ENCODE peak calls at places on chromosome 9, in six cellular contexts. H is tibial nerve, C is HL-60, X is WTC11, V is heart left ventricle, Q is endodermal cell. J is an unnamed sample.

GRCh38 chr9:112074250-112075008 is 100.7 kb downstream of the SUSD1 start:
- DNase-seq in X (peak; percentile 57), C (peak; percentile 60), V (no peak), Q (peak; percentile 85), H (peak; percentile 87), J (no peak)

GRCh38 chr9:105296889-105297288 is 52.4 kb downstream of the SLC44A1 start:
- DNase-seq in H (no peak), Q (no peak), V (no peak), X (no peak), C (no peak), J (no peak)

GRCh38 chr9:107739601-107740082 is 250.1 kb upstream of the KLF4 start:
- DNase-seq in Q (no peak), H (no peak), C (no peak), X (no peak), V (peak; percentile 81), J (no peak)

GRCh38 chr9:75197521-75197920 is 109.2 kb downstream of the OSTF1 start:
- DNase-seq in X (no peak), H (no peak), Q (no peak), V (no peak), C (no peak), J (no peak)

GRCh38 chr9:18493361-18494015 is 19.5 kb downstream of the ADAMTSL1 start:
- DNase-seq in X (no peak), H (no peak), V (no peak), Q (no peak), C (no peak), J (no peak)

GRCh38 chr9:20462410-20462809 is 159.9 kb downstream of the MLLT3 start:
- DNase-seq in V (no peak), C (no peak), Q (no peak), X (no peak), H (no peak), J (no peak)

GRCh38 chr9:127546125-127546832 is 65.8 kb upstream of the STXBP1 start:
- DNase-seq in Q (no peak), C (no peak), X (no peak), V (no peak), H (no peak), J (no peak)

GRCh38 chr9:89596937-89597555 is 7.8 kb upstream of the GADD45G start:
- DNase-seq in H (no peak), Q (no peak), C (no peak), X (no peak), V (no peak), J (no peak)

GRCh38 chr9:103991698-103992097 is 102.4 kb upstream of the SMC2 start:
- DNase-seq in X (no peak), C (no peak), Q (no peak), V (no peak), H (no peak), J (no peak)

GRCh38 chr9:36136894-36137391 is 410 bp downstream of the GLIPR2 start:
- DNase-seq in Q (peak; percentile 71), C (no peak), X (no peak), V (peak; percentile 70), H (no peak), J (no peak)

GRCh38 chr9:14526504-14526903 is 166.7 kb downstream of the ZDHHC21 start:
- DNase-seq in Q (no peak), V (no peak), X (no peak), C (no peak), H (no peak), J (no peak)

GRCh38 chr9:76528056-76528455 is 69.1 kb downstream of the GCNT1 start:
- DNase-seq in X (no peak), C (no peak), Q (no peak), V (no peak), H (no peak), J (no peak)

GRCh38 chr9:118121361-118121760 is 417.2 kb downstream of the TLR4 start:
- DNase-seq in H (no peak), X (no peak), Q (no peak), V (no peak), C (no peak), J (no peak)

GRCh38 chr9:81619353-81620008 is 69.9 kb downstream of the TLE1 start:
- DNase-seq in H (no peak), V (no peak), X (no peak), C (no peak), Q (no peak), J (no peak)

GRCh38 chr9:119114681-119115080 is 254.6 kb downstream of the BRINP1 start:
- DNase-seq in X (peak; percentile 14), H (no peak), Q (no peak), V (no peak), C (no peak), J (no peak)

GRCh38 chr9:89878003-89878411 is 273.2 kb downstream of the GADD45G start:
- DNase-seq in Q (peak; percentile 19), H (no peak), C (no peak), V (no peak), X (no peak), J (no peak)

GRCh38 chr9:110116543-110116885 is 91.4 kb downstream of the C9orf152 start:
- DNase-seq in X (no peak), Q (no peak), V (no peak), H (no peak), C (no peak), J (no peak)

GRCh38 chr9:13267743-13268142 is 11.7 kb downstream of the MPDZ start:
- DNase-seq in H (no peak), V (no peak), Q (no peak), C (no peak), X (no peak), J (no peak)

GRCh38 chr9:36169166-36169565 is at the start of gene CCIN:
- DNase-seq in H (no peak), V (no peak), C (no peak), Q (no peak), X (no peak), J (no peak)

GRCh38 chr9:127231666-127232065 is 32.9 kb upstream of the GARNL3 start:
- DNase-seq in X (no peak), V (no peak), C (no peak), Q (no peak), H (no peak), J (no peak)

GRCh38 chr9:4746278-4746677 is 5.3 kb upstream of the AK3 start:
- DNase-seq in H (no peak), Q (no peak), C (no peak), V (no peak), X (no peak), J (no peak)

GRCh38 chr9:108755979-108756378 is 99.8 kb downstream of the ACTL7B start:
- DNase-seq in V (no peak), H (no peak), Q (no peak), C (no peak), X (no peak), J (no peak)

GRCh38 chr9:115349542-115349941 is 231.6 kb upstream of the TNC start:
- DNase-seq in C (no peak), V (no peak), X (no peak), H (no peak), Q (no peak), J (no peak)

GRCh38 chr9:98797491-98797890 is 1.1 kb upstream of the ANKS6 start:
- DNase-seq in C (no peak), V (no peak), Q (no peak), H (no peak), X (no peak), J (no peak)

GRCh38 chr9:98795295-98795955 is 930 bp downstream of the ANKS6 start:
- DNase-seq in V (no peak), X (no peak), C (no peak), Q (no peak), H (no peak), J (no peak)

GRCh38 chr9:98795970-98796363 is 388 bp downstream of the ANKS6 start:
- DNase-seq in Q (peak; percentile 72), V (peak; percentile 69), H (no peak), C (no peak), X (peak; percentile 46), J (no peak)

GRCh38 chr9:98798254-98798653 is 1.9 kb upstream of the ANKS6 start:
- DNase-seq in X (no peak), H (no peak), Q (no peak), V (no peak), C (no peak), J (no peak)

DNA sequence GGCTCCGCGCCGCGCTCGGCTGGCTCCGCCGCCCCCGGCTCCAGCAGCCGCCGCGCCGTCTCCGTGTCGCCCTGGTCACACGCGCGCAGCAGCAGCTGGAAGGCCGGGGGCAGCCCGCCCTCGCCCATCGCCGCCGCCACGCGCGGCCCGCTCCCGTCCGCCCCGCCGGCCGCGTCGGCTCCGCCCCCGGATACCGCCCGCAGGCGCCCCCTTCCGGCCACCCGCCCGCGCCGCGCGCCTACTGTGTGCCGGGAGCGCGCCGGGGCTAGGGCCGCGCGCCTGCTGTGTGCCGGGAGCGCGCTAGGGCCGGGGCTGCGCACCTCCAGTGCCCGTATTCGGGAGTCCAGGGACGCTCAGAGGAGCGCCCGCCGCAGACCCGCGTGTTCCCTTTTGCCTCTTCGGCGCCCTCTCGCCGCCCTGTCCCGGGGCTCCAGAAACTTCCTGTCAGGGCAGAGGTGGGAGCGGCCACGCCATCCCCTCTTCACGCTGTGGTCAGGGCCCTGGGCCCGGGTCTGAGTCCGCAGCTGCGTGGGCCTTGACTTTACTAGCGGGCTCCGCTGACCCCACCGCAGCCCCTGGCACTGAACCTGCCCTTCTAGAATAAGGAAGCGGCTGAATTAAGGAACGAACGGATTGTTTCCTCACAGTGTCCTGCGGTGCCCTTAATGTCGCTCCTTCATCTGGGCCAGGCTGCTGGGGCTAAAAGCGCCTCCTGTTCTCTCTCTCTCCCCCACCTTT is at the start of gene ANKS6:
- DNase-seq in H (peak; percentile 77), Q (peak; percentile 93), C (peak; percentile 62), V (peak; percentile 92), X (peak; percentile 81), J (peak; percentile 60)
- TF ChIP-seq CTCF in H (peak; percentile 84), Q (peak; percentile 68), C (no peak), V (peak; percentile 67), X (peak; percentile 25), J (peak; percentile 59)

GRCh38 chr9:5749306-5749705 is 83.6 kb downstream of the ERMP1 start:
- DNase-seq in Q (no peak), H (no peak), X (no peak), V (no peak), C (no peak), J (no peak)
- TF ChIP-seq CTCF in Q (no peak), H (no peak), X (no peak), V (no peak), C (no peak), J (no peak)

GRCh38 chr9:121550041-121550440 is 50.4 kb upstream of the GGTA1 start:
- DNase-seq in C (no peak), V (no peak), H (no peak), Q (no peak), X (no peak), J (no peak)
- TF ChIP-seq CTCF in C (no peak), V (no peak), H (no peak), Q (no peak), X (no peak), J (no peak)

DNA sequence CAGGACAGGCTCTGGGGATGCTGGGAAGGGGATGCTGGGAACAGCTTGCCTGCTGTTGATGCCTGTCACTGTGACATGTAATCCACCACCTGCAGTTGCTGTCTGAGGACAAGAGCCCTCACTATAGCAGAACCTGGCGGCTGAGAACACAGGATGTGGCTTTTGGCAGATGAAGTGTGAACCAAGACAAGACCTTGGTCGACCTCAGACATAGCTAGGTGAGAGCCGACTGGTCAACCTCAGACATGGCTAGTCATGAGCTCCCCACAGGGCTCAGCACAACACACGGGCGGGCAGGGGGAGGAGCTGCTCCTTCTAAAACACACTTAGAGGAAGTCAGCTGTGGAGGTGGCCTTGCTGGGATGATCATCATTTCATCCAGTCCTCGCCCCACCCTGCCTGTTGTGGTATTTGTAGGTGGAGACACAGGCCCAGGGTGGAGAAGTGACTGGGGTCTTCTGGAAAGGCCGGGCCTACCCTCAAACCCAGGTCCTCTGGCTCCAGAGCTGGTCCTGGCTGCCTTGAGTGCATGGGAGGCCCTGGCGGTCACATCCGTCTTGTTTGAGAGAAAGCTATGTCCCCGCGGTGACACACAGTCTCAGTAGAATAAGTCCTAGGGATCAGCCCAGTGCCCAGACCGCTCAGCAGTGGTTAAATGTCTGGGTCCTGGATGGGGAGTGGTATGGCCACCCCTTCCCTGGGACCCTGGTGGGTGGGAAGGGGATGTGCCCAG is 6.1 kb downstream of the SUSD3 start:
- DNase-seq in Q (peak; percentile 63), V (peak; percentile 74), X (no peak), C (peak; percentile 99), H (no peak), J (peak; percentile 86)
- TF ChIP-seq CTCF in Q (no peak), V (no peak), X (no peak), C (no peak), H (no peak), J (no peak)

J was measured in CD14-positive monocyte.